ENCODE peak calls at places on chromosome 15, in nine cellular contexts. One of them, this sample, is unnamed.

GRCh38 chr15:99453646-99454045 is 112.1 kb upstream of the MEF2A start:
- DNase-seq in psoas muscle: no peak
- DNase-seq in IMR-90: no peak
- DNase-seq in heart right ventricle: peak; percentile 3
- DNase-seq in gastrocnemius medialis: no peak
- DNase-seq in HCT116: no peak
- DNase-seq in GM23338: no peak
- DNase-seq in mucosa of descending colon: no peak
- DNase-seq in PC-3: no peak
- DNase-seq in this sample: no peak

GRCh38 chr15:70505411-70505919 is 257.9 kb downstream of the UACA start:
- DNase-seq in psoas muscle: no peak
- DNase-seq in mucosa of descending colon: no peak
- DNase-seq in HCT116: peak; percentile 75
- DNase-seq in gastrocnemius medialis: no peak
- DNase-seq in heart right ventricle: no peak
- DNase-seq in IMR-90: peak; percentile 87
- DNase-seq in PC-3: peak; percentile 95
- DNase-seq in GM23338: no peak
- DNase-seq in this sample: peak; percentile 68

GRCh38 chr15:57327985-57328471 is 48.3 kb upstream of the CGNL1 start:
- DNase-seq in gastrocnemius medialis: peak; percentile 54
- DNase-seq in IMR-90: peak; percentile 99
- DNase-seq in PC-3: no peak
- DNase-seq in psoas muscle: no peak
- DNase-seq in heart right ventricle: no peak
- DNase-seq in mucosa of descending colon: no peak
- DNase-seq in HCT116: no peak
- DNase-seq in GM23338: no peak
- DNase-seq in this sample: no peak

GRCh38 chr15:57893075-57893474 is 172.4 kb downstream of the ALDH1A2 start:
- DNase-seq in GM23338: no peak
- DNase-seq in HCT116: no peak
- DNase-seq in gastrocnemius medialis: no peak
- DNase-seq in psoas muscle: no peak
- DNase-seq in IMR-90: no peak
- DNase-seq in heart right ventricle: no peak
- DNase-seq in PC-3: no peak
- DNase-seq in mucosa of descending colon: no peak
- DNase-seq in this sample: no peak

GRCh38 chr15:42065008-42065407 is 29.4 kb downstream of the PLA2G4D start:
- DNase-seq in mucosa of descending colon: no peak
- DNase-seq in heart right ventricle: no peak
- DNase-seq in HCT116: no peak
- DNase-seq in psoas muscle: no peak
- DNase-seq in IMR-90: no peak
- DNase-seq in gastrocnemius medialis: no peak
- DNase-seq in PC-3: peak; percentile 51
- DNase-seq in GM23338: no peak
- DNase-seq in this sample: peak; percentile 69

GRCh38 chr15:80942266-80942665 is 47.4 kb downstream of the MESD start:
- DNase-seq in IMR-90: no peak
- DNase-seq in GM23338: no peak
- DNase-seq in heart right ventricle: no peak
- DNase-seq in psoas muscle: no peak
- DNase-seq in PC-3: no peak
- DNase-seq in gastrocnemius medialis: no peak
- DNase-seq in mucosa of descending colon: no peak
- DNase-seq in HCT116: no peak
- DNase-seq in this sample: no peak

GRCh38 chr15:45168286-45168685 is 19.5 kb downstream of the SHF start:
- DNase-seq in HCT116: no peak
- DNase-seq in gastrocnemius medialis: no peak
- DNase-seq in GM23338: no peak
- DNase-seq in IMR-90: no peak
- DNase-seq in PC-3: no peak
- DNase-seq in heart right ventricle: no peak
- DNase-seq in mucosa of descending colon: no peak
- DNase-seq in psoas muscle: no peak
- DNase-seq in this sample: no peak

GRCh38 chr15:78290222-78290621 is 9.2 kb downstream of the SKIC8 start:
- DNase-seq in IMR-90: no peak
- DNase-seq in HCT116: no peak
- DNase-seq in PC-3: no peak
- DNase-seq in gastrocnemius medialis: no peak
- DNase-seq in psoas muscle: no peak
- DNase-seq in heart right ventricle: no peak
- DNase-seq in GM23338: no peak
- DNase-seq in mucosa of descending colon: no peak
- DNase-seq in this sample: no peak

GRCh38 chr15:95953032-95953431 is 377.5 kb upstream of the NR2F2 start:
- DNase-seq in heart right ventricle: no peak
- DNase-seq in GM23338: no peak
- DNase-seq in mucosa of descending colon: no peak
- DNase-seq in IMR-90: peak; percentile 29
- DNase-seq in HCT116: no peak
- DNase-seq in gastrocnemius medialis: no peak
- DNase-seq in psoas muscle: no peak
- DNase-seq in PC-3: no peak
- DNase-seq in this sample: no peak

GRCh38 chr15:88906551-88906950 is 6.6 kb downstream of the MFGE8 start:
- DNase-seq in GM23338: no peak
- DNase-seq in HCT116: no peak
- DNase-seq in mucosa of descending colon: no peak
- DNase-seq in heart right ventricle: no peak
- DNase-seq in gastrocnemius medialis: no peak
- DNase-seq in psoas muscle: no peak
- DNase-seq in IMR-90: no peak
- DNase-seq in PC-3: no peak
- DNase-seq in this sample: no peak
- H3K36me3 ChIP-seq in GM23338: peaks cover 66% of the 10 kb centered on the region
- H3K36me3 ChIP-seq in HCT116: peaks cover 2% of the 10 kb centered on the region
- H3K36me3 ChIP-seq in mucosa of descending colon: no peaks in the 10 kb centered on the region
- H3K36me3 ChIP-seq in heart right ventricle: peaks cover 29% of the 10 kb centered on the region
- H3K36me3 ChIP-seq in gastrocnemius medialis: peaks cover 95% of the 10 kb centered on the region
- H3K36me3 ChIP-seq in psoas muscle: peaks cover 9% of the 10 kb centered on the region
- H3K36me3 ChIP-seq in IMR-90: peaks cover 73% of the 10 kb centered on the region
- H3K36me3 ChIP-seq in PC-3: no peaks in the 10 kb centered on the region
- H3K36me3 ChIP-seq in this sample: no peaks in the 10 kb centered on the region

GRCh38 chr15:27250223-27250622 is 279.2 kb downstream of the GABRG3 start:
- DNase-seq in heart right ventricle: no peak
- DNase-seq in PC-3: peak; percentile 10
- DNase-seq in HCT116: no peak
- DNase-seq in GM23338: no peak
- DNase-seq in psoas muscle: no peak
- DNase-seq in IMR-90: no peak
- DNase-seq in gastrocnemius medialis: no peak
- DNase-seq in mucosa of descending colon: no peak
- DNase-seq in this sample: peak; percentile 57
- TF ChIP-seq CTCF in heart right ventricle: no peak
- TF ChIP-seq CTCF in PC-3: no peak
- TF ChIP-seq CTCF in HCT116: no peak
- TF ChIP-seq CTCF in GM23338: peak; percentile 5
- TF ChIP-seq CTCF in psoas muscle: no peak
- TF ChIP-seq CTCF in IMR-90: no peak
- TF ChIP-seq CTCF in gastrocnemius medialis: no peak
- TF ChIP-seq CTCF in mucosa of descending colon: no peak
- TF ChIP-seq CTCF in this sample: peak; percentile 34

GRCh38 chr15:84760219-84760618 is 11.8 kb downstream of the ZNF592 start:
- DNase-seq in mucosa of descending colon: no peak
- DNase-seq in psoas muscle: no peak
- DNase-seq in GM23338: no peak
- DNase-seq in gastrocnemius medialis: no peak
- DNase-seq in IMR-90: no peak
- DNase-seq in PC-3: no peak
- DNase-seq in heart right ventricle: no peak
- DNase-seq in HCT116: no peak
- DNase-seq in this sample: no peak

GRCh38 chr15:84755736-84756527 is 7.5 kb downstream of the ZNF592 start:
- DNase-seq in IMR-90: no peak
- DNase-seq in PC-3: no peak
- DNase-seq in HCT116: no peak
- DNase-seq in gastrocnemius medialis: no peak
- DNase-seq in GM23338: peak; percentile 16
- DNase-seq in psoas muscle: no peak
- DNase-seq in mucosa of descending colon: no peak
- DNase-seq in heart right ventricle: no peak
- DNase-seq in this sample: no peak

GRCh38 chr15:84761534-84762190 is 13.3 kb downstream of the ZNF592 start:
- DNase-seq in PC-3: no peak
- DNase-seq in mucosa of descending colon: no peak
- DNase-seq in GM23338: no peak
- DNase-seq in HCT116: no peak
- DNase-seq in IMR-90: peak; percentile 31
- DNase-seq in gastrocnemius medialis: no peak
- DNase-seq in psoas muscle: no peak
- DNase-seq in heart right ventricle: no peak
- DNase-seq in this sample: peak; percentile 40

GRCh38 chr15:84762840-84763572 is 14.6 kb downstream of the ZNF592 start:
- DNase-seq in PC-3: no peak
- DNase-seq in HCT116: no peak
- DNase-seq in gastrocnemius medialis: no peak
- DNase-seq in heart right ventricle: no peak
- DNase-seq in GM23338: no peak
- DNase-seq in IMR-90: no peak
- DNase-seq in mucosa of descending colon: no peak
- DNase-seq in psoas muscle: no peak
- DNase-seq in this sample: no peak

DNA sequence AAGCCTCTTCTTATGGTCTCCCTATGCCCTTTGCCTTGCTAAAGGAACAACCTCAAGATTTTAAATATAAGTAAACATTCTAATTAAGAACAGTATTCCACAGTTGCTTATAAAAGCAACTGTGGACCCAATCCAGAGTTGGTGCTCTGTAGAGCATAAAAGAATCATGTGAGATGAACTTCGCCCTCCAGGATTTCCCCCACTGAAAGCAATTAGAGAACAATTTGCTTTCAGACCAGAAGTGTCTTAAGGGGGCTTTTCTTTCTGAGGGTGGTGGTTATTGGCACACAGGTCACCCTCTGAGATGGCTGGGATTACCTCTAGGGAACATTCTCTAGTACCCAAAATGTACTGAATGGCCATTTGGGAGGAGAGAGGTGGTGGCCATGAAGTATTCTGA is 10.6 kb downstream of the ZNF592 start:
- DNase-seq in psoas muscle: no peak
- DNase-seq in GM23338: no peak
- DNase-seq in IMR-90: no peak
- DNase-seq in mucosa of descending colon: no peak
- DNase-seq in PC-3: no peak
- DNase-seq in gastrocnemius medialis: no peak
- DNase-seq in heart right ventricle: no peak
- DNase-seq in HCT116: no peak
- DNase-seq in this sample: no peak
- H3K4me1 ChIP-seq in psoas muscle: peaks cover 71% of the 10 kb centered on the region
- H3K4me1 ChIP-seq in GM23338: no peaks in the 10 kb centered on the region
- H3K4me1 ChIP-seq in IMR-90: peaks cover 11% of the 10 kb centered on the region
- H3K4me1 ChIP-seq in mucosa of descending colon: peaks cover 74% of the 10 kb centered on the region
- H3K4me1 ChIP-seq in PC-3: no peaks in the 10 kb centered on the region
- H3K4me1 ChIP-seq in gastrocnemius medialis: peaks cover 75% of the 10 kb centered on the region
- H3K4me1 ChIP-seq in heart right ventricle: peaks cover 89% of the 10 kb centered on the region
- H3K4me1 ChIP-seq in HCT116: peaks cover 4% of the 10 kb centered on the region
- H3K4me1 ChIP-seq in this sample: peaks cover 11% of the 10 kb centered on the region

GRCh38 chr15:72353266-72353665 is 22.5 kb downstream of the HEXA start:
- DNase-seq in gastrocnemius medialis: no peak
- DNase-seq in IMR-90: peak; percentile 58
- DNase-seq in GM23338: no peak
- DNase-seq in HCT116: no peak
- DNase-seq in psoas muscle: no peak
- DNase-seq in heart right ventricle: no peak
- DNase-seq in mucosa of descending colon: no peak
- DNase-seq in PC-3: peak; percentile 86
- DNase-seq in this sample: no peak
- H3K36me3 ChIP-seq in gastrocnemius medialis: peaks cover 78% of the 10 kb centered on the region
- H3K36me3 ChIP-seq in IMR-90: peaks cover 51% of the 10 kb centered on the region
- H3K36me3 ChIP-seq in GM23338: peaks cover 4% of the 10 kb centered on the region
- H3K36me3 ChIP-seq in HCT116: no peaks in the 10 kb centered on the region
- H3K36me3 ChIP-seq in psoas muscle: peaks cover 33% of the 10 kb centered on the region
- H3K36me3 ChIP-seq in heart right ventricle: peaks cover 57% of the 10 kb centered on the region
- H3K36me3 ChIP-seq in mucosa of descending colon: peaks cover 9% of the 10 kb centered on the region
- H3K36me3 ChIP-seq in PC-3: no peaks in the 10 kb centered on the region
- H3K36me3 ChIP-seq in this sample: peaks cover 41% of the 10 kb centered on the region

GRCh38 chr15:88701561-88702095 is 62.8 kb downstream of the ISG20 start:
- DNase-seq in IMR-90: no peak
- DNase-seq in mucosa of descending colon: no peak
- DNase-seq in HCT116: peak; percentile 15
- DNase-seq in psoas muscle: no peak
- DNase-seq in GM23338: peak; percentile 69
- DNase-seq in heart right ventricle: no peak
- DNase-seq in PC-3: peak; percentile 47
- DNase-seq in gastrocnemius medialis: no peak
- DNase-seq in this sample: no peak
- TF ChIP-seq CTCF in IMR-90: peak; percentile 43
- TF ChIP-seq CTCF in mucosa of descending colon: no peak
- TF ChIP-seq CTCF in HCT116: peak; percentile 69
- TF ChIP-seq CTCF in psoas muscle: no peak
- TF ChIP-seq CTCF in GM23338: peak; percentile 88
- TF ChIP-seq CTCF in heart right ventricle: no peak
- TF ChIP-seq CTCF in PC-3: peak; percentile 65
- TF ChIP-seq CTCF in gastrocnemius medialis: no peak
- TF ChIP-seq CTCF in this sample: peak; percentile 16

GRCh38 chr15:76898102-76898501 is 7.0 kb downstream of the SCAPER start:
- DNase-seq in PC-3: peak; percentile 82
- DNase-seq in IMR-90: peak; percentile 29
- DNase-seq in psoas muscle: no peak
- DNase-seq in mucosa of descending colon: no peak
- DNase-seq in GM23338: no peak
- DNase-seq in heart right ventricle: no peak
- DNase-seq in HCT116: no peak
- DNase-seq in gastrocnemius medialis: no peak
- DNase-seq in this sample: no peak
- H3K4me1 ChIP-seq in PC-3: peaks cover 12% of the 10 kb centered on the region
- H3K4me1 ChIP-seq in IMR-90: peaks cover 1% of the 10 kb centered on the region
- H3K4me1 ChIP-seq in psoas muscle: peaks cover 6% of the 10 kb centered on the region
- H3K4me1 ChIP-seq in mucosa of descending colon: no peaks in the 10 kb centered on the region
- H3K4me1 ChIP-seq in GM23338: no peaks in the 10 kb centered on the region
- H3K4me1 ChIP-seq in heart right ventricle: peaks cover 9% of the 10 kb centered on the region
- H3K4me1 ChIP-seq in HCT116: peaks cover 1% of the 10 kb centered on the region
- H3K4me1 ChIP-seq in gastrocnemius medialis: peaks cover 4% of the 10 kb centered on the region
- H3K4me1 ChIP-seq in this sample: no peaks in the 10 kb centered on the region